ENCODE peak calls at places on chromosomes 11 and 22, in four cellular contexts. O is GF-D8, G is T-helper 2 cell, Y is NCI-H510A. J is an unnamed sample.

GRCh38 chr11:57116654-57117053 is 65.1 kb upstream of the LRRC55 start:
- DNase-seq in O (no peak), G (peak; percentile 22), Y (no peak), J (no peak)

GRCh38 chr11:8265681-8266241 is 2.1 kb upstream of the LMO1 start:
- DNase-seq in O (no peak), G (no peak), Y (no peak), J (no peak)

GRCh38 chr11:111427471-111427912 is 48.4 kb upstream of the POU2AF1 start:
- DNase-seq in O (no peak), G (no peak), Y (peak; percentile 41), J (no peak)

GRCh38 chr22:18968011-18968749 is 32.1 kb upstream of the PRODH start:
- DNase-seq in O (no peak), G (no peak), Y (no peak), J (no peak)

GRCh38 chr11:111736621-111737055 is 29.6 kb downstream of the PPP2R1B start:
- DNase-seq in O (no peak), G (no peak), Y (no peak), J (no peak)

GRCh38 chr11:92449780-92450179 is 225.2 kb downstream of the FAT3 start:
- DNase-seq in O (no peak), G (peak; percentile 2), Y (no peak), J (no peak)

GRCh38 chr11:45211732-45212131 is 65.3 kb downstream of the PRDM11 start:
- DNase-seq in O (no peak), G (no peak), Y (no peak), J (no peak)

GRCh38 chr11:130638624-130639023 is 190.2 kb downstream of the ADAMTS15 start:
- DNase-seq in O (no peak), G (no peak), Y (no peak), J (no peak)

GRCh38 chr11:129331217-129331616 is 44.4 kb upstream of the BARX2 start:
- DNase-seq in O (no peak), G (no peak), Y (no peak), J (no peak)

GRCh38 chr22:43983808-43984207 is 28.6 kb downstream of the SAMM50 start:
- DNase-seq in O (no peak), G (no peak), Y (no peak), J (no peak)

GRCh38 chr22:19057539-19057938 is 64.7 kb downstream of the DGCR2 start:
- DNase-seq in O (no peak), G (no peak), Y (no peak), J (no peak)